ENCODE peak calls at places on chromosomes 7 and 10, in seven cellular contexts. Q is body of pancreas; C is CD4-positive, alpha-beta T cell; F is endodermal cell; D is left lung; A is esophagus squamous epithelium; K is lower lobe of right lung. I is an unnamed sample.

GRCh38 chr7:138878064-138878463 is 80.1 kb upstream of the ATP6V0A4 start:
- DNase-seq in K (no peak), C (no peak), Q (no peak), A (no peak), D (no peak), F (no peak), I (no peak)

GRCh38 chr10:70920519-70920918 is 32.2 kb upstream of the PCBD1 start:
- DNase-seq in C (no peak), K (peak), Q (peak), F (no peak), D (peak), A (no peak), I (peak)

GRCh38 chr10:72088879-72089585 is 681 bp upstream of the SPOCK2 start:
- DNase-seq in K (peak), C (peak), Q (no peak), D (no peak), A (no peak), F (peak), I (no peak)

GRCh38 chr10:73561192-73561591 is 29.9 kb downstream of the USP54 start:
- DNase-seq in Q (no peak), D (no peak), K (no peak), F (no peak), C (no peak), A (no peak), I (no peak)

GRCh38 chr7:122438492-122438891 is 133.9 kb upstream of the FEZF1 start:
- DNase-seq in K (no peak), Q (no peak), F (peak), C (no peak), D (no peak), A (no peak), I (no peak)

GRCh38 chr10:131998845-131999681 is 17.3 kb upstream of the BNIP3 start:
- DNase-seq in C (no peak), F (peak), Q (no peak), K (no peak), D (no peak), A (no peak), I (no peak)

GRCh38 chr7:85829817-85830432 is 643.1 kb upstream of the SEMA3D start:
- DNase-seq in C (no peak), Q (no peak), D (no peak), F (no peak), K (no peak), A (no peak), I (no peak)

GRCh38 chr7:128448751-128449300 is 6.9 kb upstream of the HILPDA start:
- DNase-seq in A (no peak), C (no peak), F (no peak), K (no peak), Q (no peak), D (no peak), I (no peak)

GRCh38 chr7:78213402-78213801 is 414.8 kb downstream of the PHTF2 start:
- DNase-seq in A (no peak), K (no peak), C (no peak), F (no peak), D (no peak), Q (no peak), I (no peak)

GRCh38 chr7:99504281-99504602 is 220 bp upstream of the ZKSCAN5 start:
- DNase-seq in K (no peak), D (peak), A (no peak), F (peak), C (no peak), Q (no peak), I (no peak)

GRCh38 chr7:17185690-17186070 is 112.8 kb upstream of the AHR start:
- DNase-seq in A (no peak), D (no peak), F (no peak), Q (no peak), K (no peak), C (no peak), I (no peak)

GRCh38 chr10:112087953-112088352 is 95.6 kb downstream of the GPAM start:
- DNase-seq in C (no peak), F (no peak), K (no peak), Q (no peak), D (no peak), A (no peak), I (no peak)

GRCh38 chr7:74417419-74417971 is 36.2 kb upstream of the GTF2IRD1 start:
- DNase-seq in D (peak), A (no peak), Q (peak), F (peak), K (peak), C (peak), I (peak)

GRCh38 chr10:132157101-132157500 is 29.6 kb upstream of the DPYSL4 start:
- DNase-seq in C (no peak), D (peak), A (no peak), Q (no peak), K (no peak), F (no peak), I (no peak)

GRCh38 chr7:80781561-80781979 is 137.3 kb downstream of the SEMA3C start:
- DNase-seq in Q (no peak), C (no peak), D (no peak), K (no peak), F (peak), A (no peak), I (no peak)

GRCh38 chr10:66627156-66627555 is 298.7 kb upstream of the LRRTM3 start:
- DNase-seq in A (no peak), K (no peak), F (peak), Q (no peak), C (no peak), D (no peak), I (no peak)

GRCh38 chr10:62817763-62818425 is 1.7 kb upstream of the EGR2 start:
- DNase-seq in K (peak), D (peak), C (peak), A (no peak), F (peak), Q (peak), I (peak)

GRCh38 chr10:35451103-35452016 is 115.1 kb downstream of the CCNY start:
- DNase-seq in D (no peak), F (peak), K (no peak), C (no peak), A (no peak), Q (no peak), I (no peak)

GRCh38 chr10:88915781-88916180 is 35.7 kb downstream of the STAMBPL1 start:
- DNase-seq in A (no peak), C (no peak), F (no peak), Q (no peak), K (no peak), D (no peak), I (no peak)

GRCh38 chr10:118035358-118036031 is 11.2 kb downstream of the RAB11FIP2 start:
- DNase-seq in D (no peak), F (no peak), A (no peak), C (no peak), K (no peak), Q (no peak), I (no peak)

GRCh38 chr10:24958701-24959392 is 6.4 kb upstream of the PRTFDC1 start:
- DNase-seq in D (no peak), C (no peak), A (no peak), Q (no peak), F (no peak), K (no peak), I (no peak)

GRCh38 chr10:124525751-124526600 is 64.4 kb downstream of the LHPP start:
- DNase-seq in C (no peak), A (no peak), K (peak), Q (no peak), D (peak), F (no peak), I (no peak)

GRCh38 chr7:22565315-22565811 is 65.4 kb upstream of the STEAP1B start:
- DNase-seq in A (no peak), Q (no peak), D (no peak), C (no peak), K (no peak), F (no peak), I (no peak)

GRCh38 chr10:95661818-95662217 is 5.3 kb upstream of the ALDH18A1 start:
- DNase-seq in Q (no peak), A (no peak), F (no peak), C (no peak), D (no peak), K (no peak), I (no peak)

GRCh38 chr7:36132025-36132424 is 21.0 kb upstream of the EEPD1 start:
- DNase-seq in D (no peak), Q (no peak), K (no peak), F (peak), A (no peak), C (no peak), I (no peak)

GRCh38 chr7:56083150-56083785 is 9.5 kb downstream of the PHKG1 start:
- DNase-seq in K (no peak), F (no peak), Q (peak), D (no peak), C (no peak), A (no peak), I (peak)

GRCh38 chr7:81158189-81158588 is 239.3 kb upstream of the SEMA3C start:
- DNase-seq in F (no peak), Q (no peak), K (no peak), C (no peak), D (no peak), A (no peak), I (no peak)

GRCh38 chr7:152459724-152460251 is 24.0 kb upstream of the KMT2C start:
- DNase-seq in A (no peak), C (no peak), D (peak), Q (peak), K (peak), F (no peak), I (peak)

GRCh38 chr10:89351402-89352038 is 23.7 kb downstream of the IFIT3 start:
- DNase-seq in A (no peak), Q (no peak), C (no peak), D (no peak), K (no peak), F (no peak), I (no peak)

GRCh38 chr10:7027913-7028808 is 382.7 kb downstream of the SFMBT2 start:
- DNase-seq in Q (no peak), A (no peak), F (no peak), K (no peak), C (no peak), D (no peak), I (no peak)

GRCh38 chr10:130843051-130843653 is 468.4 kb downstream of the TCERG1L start:
- DNase-seq in A (no peak), C (no peak), Q (no peak), F (no peak), K (no peak), D (no peak), I (no peak)

GRCh38 chr10:12796431-12797185 is 204.9 kb downstream of the CCDC3 start:
- DNase-seq in C (no peak), F (no peak), K (no peak), A (no peak), Q (no peak), D (no peak), I (no peak)

GRCh38 chr10:106043833-106044232 is 1120.7 kb downstream of the SORCS1 start:
- DNase-seq in C (no peak), D (no peak), A (no peak), F (no peak), K (no peak), Q (no peak), I (no peak)

GRCh38 chr10:118808601-118809371 is 54.0 kb upstream of the CACUL1 start:
- DNase-seq in Q (no peak), K (no peak), C (no peak), F (no peak), D (no peak), A (no peak), I (peak)

GRCh38 chr10:114256822-114257221 is 17.8 kb downstream of the VWA2 start:
- DNase-seq in A (no peak), Q (no peak), D (no peak), K (no peak), C (no peak), F (no peak), I (no peak)

GRCh38 chr7:40815512-40815911 is 680.7 kb downstream of the SUGCT start:
- DNase-seq in C (no peak), A (no peak), F (no peak), K (no peak), D (no peak), Q (no peak), I (no peak)

GRCh38 chr10:49080071-49080470 is 35.3 kb downstream of the VSTM4 start:
- DNase-seq in K (peak), A (no peak), D (no peak), Q (no peak), F (peak), C (no peak), I (peak)

DNA sequence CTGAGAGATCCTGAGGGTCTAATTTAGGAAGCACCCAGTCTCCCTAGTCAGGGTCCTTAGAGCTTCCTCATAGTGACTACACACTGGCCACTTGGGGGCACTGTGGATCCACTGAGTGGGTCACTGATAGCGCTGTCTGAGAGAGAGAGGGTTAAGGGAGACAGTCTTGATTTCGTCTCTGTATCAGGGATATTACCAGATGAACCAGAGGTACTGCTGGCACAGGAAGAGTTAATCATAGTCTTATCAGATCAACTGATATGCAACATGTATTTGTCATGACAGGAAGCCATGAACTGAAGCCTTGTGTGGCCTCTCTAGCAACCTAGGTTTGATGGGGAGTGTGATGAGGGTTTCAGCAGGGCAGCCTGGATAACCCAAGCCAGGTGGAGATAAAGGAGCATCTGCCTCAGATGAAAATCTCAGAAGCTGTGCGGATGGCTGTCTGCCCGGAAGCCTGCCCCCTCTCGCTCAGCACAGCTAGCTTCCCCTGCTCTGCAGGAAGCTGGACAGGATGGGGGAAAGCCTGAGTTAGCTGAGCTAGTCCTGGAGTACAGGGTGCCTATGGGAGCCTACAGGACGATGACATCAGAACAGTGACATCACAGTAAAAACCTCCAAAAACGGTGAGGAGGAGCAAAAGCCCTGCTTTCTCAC is 214.0 kb upstream of the PRSS1 start:
- DNase-seq in K (no peak), D (no peak), F (peak), C (peak), Q (peak), A (no peak), I (no peak)
- H3K27ac ChIP-seq in K (no peak), D (no peak), F (no peak), C (peak), Q (no peak), A (no peak), I (no peak)

GRCh38 chr10:99276848-99277486 is 41.3 kb upstream of the HPSE2 start:
- DNase-seq in C (no peak), Q (no peak), K (no peak), A (no peak), F (no peak), D (no peak), I (no peak)
- TF ChIP-seq CTCF in C (no peak), Q (peak), K (no peak), A (peak), F (peak), D (peak), I (no peak)

DNA sequence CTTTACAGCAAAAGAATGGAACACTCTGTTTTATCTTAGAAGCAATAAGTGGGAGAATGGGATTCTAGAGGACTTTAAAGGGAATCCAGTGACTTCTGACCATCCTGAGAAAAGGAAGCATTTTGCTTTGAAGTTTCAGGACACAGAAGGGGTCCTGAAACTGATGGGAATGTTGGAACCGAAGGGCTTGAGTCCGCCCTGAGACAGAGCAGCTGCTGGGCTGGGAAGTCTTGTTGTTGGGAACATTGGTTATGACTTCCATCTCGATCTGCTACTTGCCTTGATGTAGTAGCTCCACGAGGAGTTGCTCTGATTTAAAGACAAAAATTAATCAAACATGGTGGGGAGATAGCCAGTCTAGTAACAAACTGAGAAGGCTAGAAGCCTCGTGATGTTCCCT is 177.6 kb downstream of the JCAD start:
- DNase-seq in F (no peak), C (no peak), D (no peak), A (no peak), Q (no peak), K (no peak), I (no peak)
- H3K27ac ChIP-seq in F (no peak), C (no peak), D (no peak), A (no peak), Q (no peak), K (no peak), I (no peak)

GRCh38 chr7:127409629-127410028 is 17.1 kb upstream of the ZNF800 start:
- DNase-seq in K (no peak), Q (no peak), C (no peak), D (no peak), A (no peak), F (no peak), I (no peak)
- TF ChIP-seq CTCF in K (no peak), Q (no peak), C (no peak), D (no peak), A (no peak), F (peak), I (no peak)

DNA sequence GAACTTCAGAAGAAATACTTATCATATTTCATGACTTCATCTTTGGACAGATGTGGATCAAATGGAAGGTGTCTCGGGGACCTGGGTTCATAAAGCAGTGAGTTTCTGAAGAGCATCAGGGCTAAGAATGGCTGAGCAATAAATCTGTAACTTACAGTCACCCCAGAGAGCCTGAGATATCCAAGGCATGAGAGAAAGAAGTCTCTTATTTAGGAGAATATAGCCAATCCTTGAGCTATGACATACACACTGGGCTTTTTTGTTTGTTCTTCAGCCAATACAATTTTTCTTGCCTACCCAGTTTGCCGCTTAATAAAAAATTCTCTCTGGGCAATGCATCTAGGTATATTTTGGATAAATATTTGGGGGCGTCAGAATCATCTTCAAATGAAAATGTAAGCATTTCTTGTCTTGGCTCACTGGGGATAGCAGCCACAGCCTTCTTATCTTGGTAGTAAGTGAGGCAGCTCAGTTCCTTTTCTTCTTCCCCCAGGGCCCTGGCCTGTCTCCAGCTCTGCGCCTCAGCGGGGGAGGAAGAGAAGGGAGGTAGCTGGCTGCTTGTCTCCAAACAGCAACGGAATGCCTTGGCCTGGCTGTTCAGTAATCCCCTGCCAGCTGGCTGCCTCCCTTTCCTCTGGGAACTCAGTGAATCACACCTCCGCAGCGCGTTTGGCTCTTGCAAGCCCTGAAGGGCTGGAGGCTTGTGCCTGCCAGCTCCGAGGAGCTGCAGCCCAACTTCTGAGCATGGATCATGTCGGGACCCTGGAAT is 252.8 kb upstream of the INHBA start:
- DNase-seq in C (no peak), A (peak), Q (peak), F (peak), K (peak), D (peak), I (peak)
- H3K27ac ChIP-seq in C (no peak), A (no peak), Q (no peak), F (no peak), K (no peak), D (no peak), I (no peak)

GRCh38 chr10:44030132-44030531 is 354.8 kb downstream of the CXCL12 start:
- DNase-seq in Q (no peak), C (peak), K (no peak), A (no peak), F (peak), D (no peak), I (no peak)
- TF ChIP-seq CTCF in Q (no peak), C (no peak), K (no peak), A (no peak), F (peak), D (no peak), I (no peak)

GRCh38 chr10:78778446-78779338 is 290.1 kb upstream of the ZMIZ1 start:
- DNase-seq in A (no peak), Q (no peak), K (no peak), C (no peak), D (no peak), F (peak), I (peak)
- H3K27ac ChIP-seq in A (no peak), Q (no peak), K (no peak), C (no peak), D (no peak), F (no peak), I (no peak)

I was measured in upper lobe of right lung.